ENCODE peak calls at places on chromosomes 7 and 10, in seven cellular contexts. L is T-helper 1 cell; T is fibroblast of the aortic adventitia; I is mesendoderm; S is GM12865; P is stimulated activated naive CD4-positive, alpha-beta T cell; W is stimulated activated CD4-positive, alpha-beta T cell treated with anti-CD3 and anti-CD28 coated beads, Interleukin-12 subunit alpha, Interleukin-12 subunit beta, amount 100 ng/mL, for 4 hours. A is an unnamed sample.

GRCh38 chr7:157832866-157833607 is 496.2 kb downstream of the DNAJB6 start:
- DNase-seq in L (no peak), T (no peak), I (no peak), S (no peak), P (no peak), W (no peak), A (no peak)

GRCh38 chr10:33772370-33773331 is 438.2 kb upstream of the NRP1 start:
- DNase-seq in L (no peak), T (peak; percentile 46), I (peak; percentile 42), S (peak; percentile 24), P (no peak), W (no peak), A (no peak)

GRCh38 chr7:92835851-92836488 is 403 bp downstream of the CDK6 start:
- DNase-seq in L (peak; percentile 8), T (peak; percentile 31), I (peak; percentile 34), S (peak; percentile 62), P (peak; percentile 64), W (peak; percentile 46), A (peak; percentile 59)

GRCh38 chr10:14749051-14749809 is 25.5 kb downstream of the FAM107B start:
- DNase-seq in L (no peak), T (no peak), I (peak; percentile 9), S (peak; percentile 16), P (no peak), W (no peak), A (no peak)

GRCh38 chr7:116239019-116239418 is 28.7 kb downstream of the TES start:
- DNase-seq in L (no peak), T (no peak), I (no peak), S (no peak), P (no peak), W (no peak), A (no peak)

GRCh38 chr10:112953075-112953501 is 3.0 kb downstream of the TCF7L2 start:
- DNase-seq in L (no peak), T (peak; percentile 53), I (peak; percentile 61), S (no peak), P (no peak), W (no peak), A (peak; percentile 74)

GRCh38 chr7:142880886-142881505 is 4.5 kb downstream of the TRPV6 start:
- DNase-seq in L (no peak), T (peak; percentile 35), I (peak; percentile 72), S (peak; percentile 60), P (peak; percentile 59), W (peak; percentile 35), A (peak; percentile 74)

GRCh38 chr7:158505683-158506082 is 81.9 kb downstream of the PTPRN2 start:
- DNase-seq in L (no peak), T (no peak), I (no peak), S (no peak), P (no peak), W (no peak), A (no peak)

GRCh38 chr7:7909376-7909775 is 59.2 kb upstream of the GLCCI1 start:
- DNase-seq in L (no peak), T (peak; percentile 61), I (no peak), S (no peak), P (no peak), W (no peak), A (no peak)

GRCh38 chr7:47040795-47041194 is 541.1 kb downstream of the TNS3 start:
- DNase-seq in L (no peak), T (no peak), I (no peak), S (no peak), P (no peak), W (no peak), A (no peak)

GRCh38 chr7:91852263-91852741 is 28.2 kb downstream of the MTERF1 start:
- DNase-seq in L (no peak), T (peak; percentile 24), I (peak; percentile 76), S (peak; percentile 38), P (no peak), W (no peak), A (peak; percentile 67)

GRCh38 chr7:107725138-107725740 is 18.7 kb upstream of the CBLL1 start:
- DNase-seq in L (no peak), T (peak; percentile 83), I (peak; percentile 54), S (peak; percentile 71), P (peak; percentile 53), W (peak; percentile 30), A (no peak)

GRCh38 chr10:132062641-132063390 is 2.9 kb upstream of the JAKMIP3 start:
- DNase-seq in L (no peak), T (no peak), I (no peak), S (no peak), P (no peak), W (no peak), A (peak; percentile 28)

GRCh38 chr7:143479055-143479766 is 1.5 kb downstream of the TAS2R41 start:
- DNase-seq in L (no peak), T (no peak), I (no peak), S (no peak), P (no peak), W (no peak), A (no peak)

GRCh38 chr10:11878776-11879175 is 55.6 kb downstream of the PROSER2 start:
- DNase-seq in L (no peak), T (no peak), I (no peak), S (no peak), P (no peak), W (no peak), A (no peak)